ENCODE peak calls at places on chromosomes 2 and 18, in five cellular contexts. One of them, this sample, is unnamed.

GRCh38 chr2:98601532-98602132 is 6.7 kb downstream of the COA5 start:
- DNase-seq in neuronal stem cell: no peak
- DNase-seq in H1: no peak
- DNase-seq in H9: peak
- DNase-seq in IMR-90: peak
- DNase-seq in this sample: peak

GRCh38 chr18:9708882-9709877 is 1.1 kb downstream of the RAB31 start:
- DNase-seq in H9: peak
- DNase-seq in IMR-90: no peak
- DNase-seq in neuronal stem cell: no peak
- DNase-seq in H1: no peak
- DNase-seq in this sample: peak

GRCh38 chr2:162890690-162891311 is 52.2 kb upstream of the KCNH7 start:
- DNase-seq in IMR-90: peak
- DNase-seq in H9: no peak
- DNase-seq in neuronal stem cell: peak
- DNase-seq in H1: no peak
- DNase-seq in this sample: peak

GRCh38 chr2:37523861-37524362 is 147.5 kb downstream of the CDC42EP3 start:
- DNase-seq in H1: no peak
- DNase-seq in H9: no peak
- DNase-seq in IMR-90: peak
- DNase-seq in neuronal stem cell: no peak
- DNase-seq in this sample: no peak

GRCh38 chr2:46942891-46943626 is 27.5 kb upstream of the MCFD2 start:
- DNase-seq in H9: no peak
- DNase-seq in IMR-90: no peak
- DNase-seq in H1: no peak
- DNase-seq in neuronal stem cell: no peak
- DNase-seq in this sample: no peak

GRCh38 chr2:2050321-2050905 is 280.7 kb downstream of the MYT1L start:
- DNase-seq in neuronal stem cell: no peak
- DNase-seq in IMR-90: no peak
- DNase-seq in H1: no peak
- DNase-seq in H9: no peak
- DNase-seq in this sample: no peak

GRCh38 chr18:69659142-69659651 is 258.5 kb downstream of the DOK6 start:
- DNase-seq in IMR-90: no peak
- DNase-seq in neuronal stem cell: no peak
- DNase-seq in H1: no peak
- DNase-seq in H9: no peak
- DNase-seq in this sample: no peak

GRCh38 chr2:190657474-190658252 is 8.8 kb downstream of the NAB1 start:
- DNase-seq in H9: no peak
- DNase-seq in H1: no peak
- DNase-seq in IMR-90: no peak
- DNase-seq in neuronal stem cell: no peak
- DNase-seq in this sample: no peak

GRCh38 chr2:65164379-65165023 is 34.6 kb upstream of the RAB1A start:
- DNase-seq in H9: no peak
- DNase-seq in neuronal stem cell: no peak
- DNase-seq in H1: no peak
- DNase-seq in IMR-90: peak
- DNase-seq in this sample: no peak

GRCh38 chr18:25710981-25711380 is 359.0 kb upstream of the ZNF521 start:
- DNase-seq in H9: no peak
- DNase-seq in IMR-90: no peak
- DNase-seq in H1: no peak
- DNase-seq in neuronal stem cell: no peak
- DNase-seq in this sample: no peak

GRCh38 chr2:155689791-155690190 is 642.7 kb downstream of the NR4A2 start:
- DNase-seq in neuronal stem cell: no peak
- DNase-seq in H9: no peak
- DNase-seq in IMR-90: no peak
- DNase-seq in H1: no peak
- DNase-seq in this sample: no peak

GRCh38 chr18:5868218-5868904 is 27.0 kb downstream of the TMEM200C start:
- DNase-seq in IMR-90: peak
- DNase-seq in neuronal stem cell: peak
- DNase-seq in H1: peak
- DNase-seq in H9: peak
- DNase-seq in this sample: peak

GRCh38 chr18:61748024-61748423 is 144.8 kb downstream of the RNF152 start:
- DNase-seq in H9: no peak
- DNase-seq in neuronal stem cell: no peak
- DNase-seq in IMR-90: no peak
- DNase-seq in H1: no peak
- DNase-seq in this sample: no peak

GRCh38 chr2:173488861-173489260 is 134.2 kb downstream of the CDCA7 start:
- DNase-seq in H9: no peak
- DNase-seq in H1: no peak
- DNase-seq in neuronal stem cell: no peak
- DNase-seq in IMR-90: no peak
- DNase-seq in this sample: no peak

GRCh38 chr2:194867328-194867727 is 789.7 kb upstream of the SLC39A10 start:
- DNase-seq in H9: no peak
- DNase-seq in neuronal stem cell: no peak
- DNase-seq in H1: no peak
- DNase-seq in IMR-90: no peak
- DNase-seq in this sample: no peak

GRCh38 chr2:46978696-46979095 is 63.1 kb upstream of the MCFD2 start:
- DNase-seq in neuronal stem cell: no peak
- DNase-seq in H1: no peak
- DNase-seq in H9: no peak
- DNase-seq in IMR-90: no peak
- DNase-seq in this sample: no peak

GRCh38 chr18:55300469-55301195 is 287.4 kb downstream of the TCF4 start:
- DNase-seq in H9: no peak
- DNase-seq in H1: no peak
- DNase-seq in IMR-90: peak
- DNase-seq in neuronal stem cell: peak
- DNase-seq in this sample: no peak

GRCh38 chr2:64697286-64698023 is 43.7 kb upstream of the SERTAD2 start:
- DNase-seq in IMR-90: peak
- DNase-seq in H1: no peak
- DNase-seq in H9: no peak
- DNase-seq in neuronal stem cell: no peak
- DNase-seq in this sample: no peak

GRCh38 chr2:38038682-38039081 is 37.3 kb downstream of the CYP1B1 start:
- DNase-seq in neuronal stem cell: no peak
- DNase-seq in IMR-90: no peak
- DNase-seq in H1: no peak
- DNase-seq in H9: no peak
- DNase-seq in this sample: no peak

GRCh38 chr2:33426666-33427231 is 49.7 kb upstream of the RASGRP3 start:
- DNase-seq in neuronal stem cell: no peak
- DNase-seq in H9: no peak
- DNase-seq in H1: no peak
- DNase-seq in IMR-90: peak
- DNase-seq in this sample: peak

GRCh38 chr18:2985628-2986027 is 27.3 kb downstream of the LPIN2 start:
- DNase-seq in IMR-90: peak
- DNase-seq in H9: no peak
- DNase-seq in H1: no peak
- DNase-seq in neuronal stem cell: no peak
- DNase-seq in this sample: peak

GRCh38 chr2:39127973-39128372 is 7.1 kb upstream of the SOS1 start:
- DNase-seq in IMR-90: peak
- DNase-seq in H1: no peak
- DNase-seq in neuronal stem cell: no peak
- DNase-seq in H9: no peak
- DNase-seq in this sample: no peak

GRCh38 chr2:193199322-193199721 is 1004.6 kb upstream of the TMEFF2 start:
- DNase-seq in IMR-90: no peak
- DNase-seq in H1: no peak
- DNase-seq in H9: no peak
- DNase-seq in neuronal stem cell: no peak
- DNase-seq in this sample: no peak

GRCh38 chr2:105736145-105736544 is 8.6 kb upstream of the NCK2 start:
- DNase-seq in IMR-90: no peak
- DNase-seq in H1: no peak
- DNase-seq in neuronal stem cell: no peak
- DNase-seq in H9: no peak
- DNase-seq in this sample: no peak

GRCh38 chr2:56217106-56217505 is 33.3 kb downstream of the CCDC85A start:
- DNase-seq in H1: no peak
- DNase-seq in neuronal stem cell: no peak
- DNase-seq in H9: peak
- DNase-seq in IMR-90: no peak
- DNase-seq in this sample: no peak

GRCh38 chr2:164621761-164622105 is 451 bp upstream of the GRB14 start:
- DNase-seq in H1: peak
- DNase-seq in H9: peak
- DNase-seq in neuronal stem cell: no peak
- DNase-seq in IMR-90: no peak
- DNase-seq in this sample: peak

GRCh38 chr2:173286153-173286809 is 68.4 kb upstream of the CDCA7 start:
- DNase-seq in H9: no peak
- DNase-seq in neuronal stem cell: no peak
- DNase-seq in H1: no peak
- DNase-seq in IMR-90: no peak
- DNase-seq in this sample: no peak

GRCh38 chr18:6024740-6025139 is 129.4 kb upstream of the TMEM200C start:
- DNase-seq in H9: no peak
- DNase-seq in neuronal stem cell: no peak
- DNase-seq in H1: no peak
- DNase-seq in IMR-90: no peak
- DNase-seq in this sample: no peak

GRCh38 chr18:44682871-44683221 is 2.2 kb downstream of the SETBP1 start:
- DNase-seq in H1: peak
- DNase-seq in IMR-90: no peak
- DNase-seq in H9: peak
- DNase-seq in neuronal stem cell: peak
- DNase-seq in this sample: no peak

GRCh38 chr2:218027426-218028188 is 24.8 kb upstream of the TNS1 start:
- DNase-seq in IMR-90: no peak
- DNase-seq in H9: peak
- DNase-seq in neuronal stem cell: no peak
- DNase-seq in H1: peak
- DNase-seq in this sample: no peak

GRCh38 chr18:79402977-79403722 is 7.4 kb downstream of the NFATC1 start:
- DNase-seq in H9: no peak
- DNase-seq in H1: no peak
- DNase-seq in IMR-90: no peak
- DNase-seq in neuronal stem cell: no peak
- DNase-seq in this sample: peak

GRCh38 chr2:12821656-12822055 is 104.9 kb downstream of the TRIB2 start:
- DNase-seq in IMR-90: no peak
- DNase-seq in neuronal stem cell: no peak
- DNase-seq in H1: no peak
- DNase-seq in H9: no peak
- DNase-seq in this sample: no peak
- H4K91ac ChIP-seq in IMR-90: no peak
- H4K91ac ChIP-seq in neuronal stem cell: no peak
- H4K91ac ChIP-seq in H1: no peak
- H4K91ac ChIP-seq in H9: no peak
- H4K91ac ChIP-seq in this sample: no peak

GRCh38 chr18:48542513-48543181 is 3.8 kb downstream of the CTIF start:
- DNase-seq in neuronal stem cell: no peak
- DNase-seq in H1: peak
- DNase-seq in H9: peak
- DNase-seq in IMR-90: no peak
- DNase-seq in this sample: peak

GRCh38 chr18:48540329-48541025 is 1.6 kb downstream of the CTIF start:
- DNase-seq in IMR-90: peak
- DNase-seq in H1: peak
- DNase-seq in H9: peak
- DNase-seq in neuronal stem cell: peak
- DNase-seq in this sample: peak

GRCh38 chr18:48541747-48542108 is 2.9 kb downstream of the CTIF start:
- DNase-seq in H1: no peak
- DNase-seq in H9: no peak
- DNase-seq in neuronal stem cell: no peak
- DNase-seq in IMR-90: no peak
- DNase-seq in this sample: no peak

GRCh38 chr18:48539406-48540328 is 836 bp downstream of the CTIF start:
- DNase-seq in IMR-90: peak
- DNase-seq in H1: peak
- DNase-seq in neuronal stem cell: peak
- DNase-seq in H9: peak
- DNase-seq in this sample: peak

DNA sequence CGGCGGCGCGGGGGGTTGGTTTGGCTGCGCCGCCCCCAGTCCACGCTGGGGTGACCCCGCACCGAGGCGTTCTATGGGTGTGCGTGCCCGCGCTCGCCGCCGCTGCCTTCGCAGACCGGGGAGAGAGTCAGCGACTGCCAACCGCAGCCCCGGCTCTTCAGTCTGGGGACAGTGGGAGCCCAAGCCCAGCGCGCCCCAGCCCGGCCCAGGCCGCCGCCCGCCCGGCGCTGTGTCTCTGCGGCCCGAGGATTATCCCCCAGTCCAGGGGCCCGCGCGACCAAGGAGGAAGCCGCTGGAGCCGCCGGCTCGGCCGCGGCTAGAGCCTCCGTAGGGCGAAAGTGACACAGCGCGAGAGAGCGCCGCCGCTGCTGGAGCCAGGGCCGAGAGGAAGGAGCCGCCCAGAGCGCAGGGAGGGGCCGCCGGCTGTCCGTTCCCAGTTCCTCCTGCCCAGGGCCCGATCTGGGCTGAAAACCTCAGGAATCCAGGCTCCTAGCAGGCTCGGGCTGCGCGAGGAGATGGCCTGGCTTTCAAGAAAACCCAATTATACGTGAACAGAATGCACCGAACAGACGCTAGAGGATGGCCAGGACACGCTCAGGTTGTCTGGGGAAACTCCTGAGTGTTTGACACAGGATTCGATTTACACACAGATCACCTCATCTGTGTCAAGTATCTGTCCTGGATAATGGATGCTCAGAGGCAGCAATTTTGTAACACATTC is 2.4 kb downstream of the CTIF start:
- DNase-seq in IMR-90: peak
- DNase-seq in H1: peak
- DNase-seq in H9: peak
- DNase-seq in neuronal stem cell: peak
- DNase-seq in this sample: peak
- H4K91ac ChIP-seq in IMR-90: peak
- H4K91ac ChIP-seq in H1: no peak
- H4K91ac ChIP-seq in H9: no peak
- H4K91ac ChIP-seq in neuronal stem cell: no peak
- H4K91ac ChIP-seq in this sample: peak

DNA sequence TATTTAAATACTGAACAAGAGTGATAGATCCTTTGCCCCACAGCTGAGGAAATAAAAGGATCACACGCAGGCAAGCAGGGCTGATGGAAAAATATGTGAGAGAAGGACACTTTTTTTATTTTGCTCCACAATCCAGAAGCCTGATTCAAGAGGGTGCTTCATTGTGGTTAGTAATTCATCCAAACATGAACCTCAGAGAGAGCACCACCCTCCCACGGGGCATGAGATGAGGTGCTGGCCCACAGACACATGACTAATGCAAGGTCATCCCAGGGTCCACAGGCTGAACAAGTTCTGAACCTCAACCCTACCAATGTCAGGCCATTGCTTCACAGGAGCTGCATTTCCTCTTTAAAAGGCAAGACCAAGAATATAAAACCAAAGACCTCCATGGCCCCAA is 239.6 kb downstream of the MREG start:
- DNase-seq in H9: no peak
- DNase-seq in H1: no peak
- DNase-seq in IMR-90: peak
- DNase-seq in neuronal stem cell: no peak
- DNase-seq in this sample: no peak
- H4K91ac ChIP-seq in H9: no peak
- H4K91ac ChIP-seq in H1: no peak
- H4K91ac ChIP-seq in IMR-90: peak
- H4K91ac ChIP-seq in neuronal stem cell: no peak
- H4K91ac ChIP-seq in this sample: peak

GRCh38 chr2:234375481-234375880 is 121.4 kb downstream of the ARL4C start:
- DNase-seq in H1: no peak
- DNase-seq in H9: no peak
- DNase-seq in IMR-90: no peak
- DNase-seq in neuronal stem cell: no peak
- DNase-seq in this sample: no peak
- H4K91ac ChIP-seq in H1: no peak
- H4K91ac ChIP-seq in H9: no peak
- H4K91ac ChIP-seq in IMR-90: no peak
- H4K91ac ChIP-seq in neuronal stem cell: no peak
- H4K91ac ChIP-seq in this sample: no peak